ENCODE peak calls at places on chromosomes 2 and 18, in eight cellular contexts. O is CD8-positive, alpha-beta memory T cell; X is LHCN-M2; Y is RPMI7951; I is GM04504; A is hippocampal formation; Z is NCI-H524 treated with DMSO at 0.1 percent for 48 hours; W is OCI-LY7. U is an unnamed sample.

GRCh38 chr2:221051162-221051561 is 520.9 kb downstream of the EPHA4 start:
- DNase-seq in W (no peak), Z (no peak), Y (no peak), O (no peak), X (no peak), I (no peak), A (no peak), U (no peak)

GRCh38 chr2:157523270-157524059 is 79.6 kb upstream of the CYTIP start:
- DNase-seq in W (no peak), I (no peak), O (no peak), Z (no peak), X (no peak), Y (no peak), A (no peak), U (no peak)

GRCh38 chr2:26246818-26247217 is 2.1 kb downstream of the HADHB start:
- DNase-seq in O (no peak), W (no peak), I (no peak), A (no peak), Z (no peak), Y (peak), X (peak), U (no peak)

GRCh38 chr2:203025592-203025991 is 10.9 kb downstream of the NBEAL1 start:
- DNase-seq in W (no peak), O (no peak), Z (no peak), Y (no peak), I (no peak), A (no peak), X (no peak), U (no peak)

GRCh38 chr2:224311226-224311625 is 90.7 kb downstream of the FAM124B start:
- DNase-seq in X (peak), A (no peak), Z (no peak), W (no peak), Y (peak), I (peak), O (no peak), U (no peak)

GRCh38 chr2:166404831-166405568 is 29.3 kb upstream of the SCN9A start:
- DNase-seq in A (no peak), W (no peak), I (no peak), O (no peak), Z (no peak), X (no peak), Y (no peak), U (no peak)

GRCh38 chr2:192828947-192829346 is 634.2 kb upstream of the TMEFF2 start:
- DNase-seq in O (no peak), W (no peak), X (no peak), I (no peak), A (no peak), Z (no peak), Y (no peak), U (no peak)

GRCh38 chr2:106990307-106990706 is 104.3 kb upstream of the ST6GAL2 start:
- DNase-seq in O (no peak), I (no peak), X (peak), Z (peak), Y (peak), A (no peak), W (no peak), U (no peak)

GRCh38 chr2:110717734-110718133 is 14.6 kb upstream of the ACOXL start:
- DNase-seq in A (no peak), I (no peak), O (no peak), X (no peak), W (no peak), Y (no peak), Z (no peak), U (no peak)

GRCh38 chr18:58619554-58619915 is 9.4 kb downstream of the ALPK2 start:
- DNase-seq in Z (no peak), O (no peak), Y (no peak), I (no peak), W (no peak), X (no peak), A (no peak), U (no peak)

U was measured in anterior cingulate cortex.